ENCODE peak calls at places on chromosomes 5 and 9, in six cellular contexts. Z is PC-3, N is GM23248, D is GM23338, H is HCT116, A is OCI-LY7. C is an unnamed sample.

GRCh38 chr9:100474082-100474949 is 1.4 kb downstream of the TMEFF1 start:
- DNase-seq in D (peak), A (peak), N (no peak), H (no peak), Z (no peak), C (peak)

GRCh38 chr5:14463629-14464028 is 118.0 kb upstream of the OTULINL start:
- DNase-seq in D (no peak), A (no peak), H (no peak), Z (peak), N (peak), C (peak)

GRCh38 chr5:112649882-112650281 is 87.8 kb upstream of the APC start:
- DNase-seq in N (no peak), Z (peak), H (no peak), A (no peak), D (no peak), C (peak)

GRCh38 chr9:89872913-89873707 is 268.3 kb downstream of the GADD45G start:
- DNase-seq in D (no peak), Z (no peak), A (no peak), H (no peak), N (no peak), C (no peak)

GRCh38 chr5:168939887-168940534 is 360.8 kb upstream of the PANK3 start:
- DNase-seq in D (no peak), A (no peak), N (no peak), H (no peak), Z (no peak), C (no peak)

GRCh38 chr9:91156451-91157234 is 205.1 kb downstream of the AUH start:
- DNase-seq in A (no peak), D (no peak), Z (no peak), N (peak), H (no peak), C (no peak)

GRCh38 chr5:109997191-109997590 is 307.5 kb downstream of the MAN2A1 start:
- DNase-seq in N (no peak), D (peak), A (no peak), H (no peak), Z (no peak), C (no peak)

GRCh38 chr5:148899993-148900392 is 73.6 kb downstream of the ADRB2 start:
- DNase-seq in N (no peak), A (no peak), D (no peak), Z (no peak), H (no peak), C (no peak)

GRCh38 chr5:54718647-54719046 is 201.1 kb downstream of the SNX18 start:
- DNase-seq in D (no peak), A (no peak), N (peak), Z (no peak), H (no peak), C (no peak)

GRCh38 chr9:128103589-128103962 is 24.0 kb downstream of the PTGES2 start:
- DNase-seq in A (peak), H (no peak), N (no peak), D (peak), Z (no peak), C (peak)

GRCh38 chr5:55226934-55227737 is at the start of gene MCIDAS:
- DNase-seq in H (peak), N (peak), D (peak), A (peak), Z (peak), C (peak)

GRCh38 chr5:672329-673139 is 20.6 kb downstream of the TPPP start:
- DNase-seq in H (no peak), A (peak), D (peak), Z (peak), N (peak), C (peak)

GRCh38 chr9:127105805-127106492 is 16.5 kb downstream of the ANGPTL2 start:
- DNase-seq in D (no peak), A (no peak), H (no peak), N (peak), Z (no peak), C (no peak)

GRCh38 chr9:33867747-33868429 is 50.9 kb downstream of the UBE2R2 start:
- DNase-seq in Z (no peak), A (peak), N (peak), D (no peak), H (no peak), C (no peak)

GRCh38 chr9:129175825-129176633 is 2.0 kb downstream of the IER5L start:
- DNase-seq in H (peak), A (peak), D (peak), Z (peak), N (peak), C (peak)

GRCh38 chr9:110213413-110214044 is 5.6 kb upstream of the C9orf152 start:
- DNase-seq in N (no peak), Z (no peak), D (no peak), H (no peak), A (no peak), C (no peak)

GRCh38 chr5:136308396-136308795 is 56.9 kb downstream of the TRPC7 start:
- DNase-seq in D (peak), N (peak), H (no peak), Z (peak), A (no peak), C (no peak)

GRCh38 chr5:8826491-8826890 is 719.4 kb downstream of the SEMA5A start:
- DNase-seq in N (no peak), A (no peak), D (no peak), H (no peak), Z (peak), C (no peak)

GRCh38 chr9:34962530-34962929 is 4.4 kb downstream of the PHF24 start:
- DNase-seq in A (no peak), Z (no peak), N (no peak), D (no peak), H (no peak), C (no peak)

GRCh38 chr5:68243251-68243650 is 27.7 kb downstream of the PIK3R1 start:
- DNase-seq in D (no peak), N (no peak), A (no peak), H (no peak), Z (no peak), C (no peak)

GRCh38 chr5:61293873-61294272 is 38.2 kb upstream of the ZSWIM6 start:
- DNase-seq in H (no peak), A (no peak), D (no peak), N (no peak), Z (no peak), C (no peak)

GRCh38 chr5:61295365-61295764 is 36.7 kb upstream of the ZSWIM6 start:
- DNase-seq in Z (no peak), A (no peak), H (no peak), N (no peak), D (no peak), C (no peak)

GRCh38 chr5:61290815-61291214 is 41.2 kb upstream of the ZSWIM6 start:
- DNase-seq in D (no peak), H (no peak), N (no peak), Z (peak), A (no peak), C (no peak)

GRCh38 chr5:61292130-61292672 is 39.9 kb upstream of the ZSWIM6 start:
- DNase-seq in N (no peak), D (no peak), Z (no peak), A (no peak), H (no peak), C (no peak)

GRCh38 chr5:61293051-61293450 is 39.0 kb upstream of the ZSWIM6 start:
- DNase-seq in D (no peak), A (no peak), N (no peak), Z (peak), H (no peak), C (no peak)
- TF ChIP-seq EZH2phosphoT487 in D (no peak), A (no peak), N (no peak), Z (no peak), H (no peak), C (no peak)

DNA sequence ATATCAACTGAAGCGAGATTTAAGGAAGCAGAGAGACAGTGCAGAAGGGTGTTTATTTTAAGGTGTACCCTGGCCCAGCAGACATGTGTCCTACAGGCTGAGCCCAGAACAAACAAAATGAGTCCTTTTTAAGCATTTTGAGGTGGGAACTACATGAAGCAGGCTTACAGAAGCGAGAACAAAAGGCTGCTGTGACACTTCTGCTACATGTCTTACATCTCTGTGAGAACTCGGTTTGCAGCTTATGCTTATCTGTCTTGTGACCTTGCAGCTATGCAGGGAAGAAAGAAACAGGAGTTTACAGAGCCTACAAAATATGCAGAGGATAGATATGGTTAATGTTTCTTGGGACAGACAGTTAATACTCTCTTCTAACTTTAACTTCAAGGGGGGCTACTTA is 295.9 kb downstream of the CEMIP2 start:
- DNase-seq in N (no peak), A (no peak), H (no peak), Z (no peak), D (no peak), C (no peak)
- TF ChIP-seq EZH2phosphoT487 in N (no peak), A (no peak), H (no peak), Z (no peak), D (no peak), C (no peak)

DNA sequence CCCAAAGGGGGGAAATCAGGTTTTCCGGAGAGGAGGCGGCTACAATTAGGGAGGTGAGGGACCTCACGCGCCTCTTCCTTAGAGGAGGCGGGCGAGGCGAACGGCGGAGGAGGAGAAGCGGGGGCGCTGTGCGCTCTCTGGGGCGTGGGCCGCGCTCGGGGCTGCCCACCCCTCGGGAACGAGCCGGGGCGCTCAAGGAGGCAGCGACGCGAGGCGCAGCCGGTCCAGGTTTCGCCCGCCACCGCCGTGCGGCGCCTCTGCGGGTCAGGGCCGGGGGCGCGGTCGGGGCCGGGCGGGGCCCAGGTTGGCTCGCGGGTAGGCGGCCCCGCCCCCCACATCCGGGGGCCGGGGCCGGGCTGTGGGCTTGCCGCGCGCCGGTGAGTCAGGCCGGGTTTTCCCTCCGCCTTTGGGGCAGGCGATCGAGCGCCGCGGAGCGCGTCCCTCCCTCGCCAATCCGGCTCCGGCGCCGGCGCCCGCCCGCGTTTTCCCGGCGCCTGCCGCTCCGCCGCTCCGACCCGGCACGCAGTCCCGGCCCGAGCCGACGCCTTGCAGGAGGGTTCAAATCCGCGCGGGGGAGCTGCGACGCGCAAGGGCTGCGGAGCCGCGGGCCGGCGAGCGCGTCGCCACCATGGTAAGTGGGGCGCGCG is at the start of gene N4BP3:
- DNase-seq in A (peak), Z (peak), N (peak), D (peak), H (peak), C (peak)
- TF ChIP-seq EZH2phosphoT487 in A (no peak), Z (no peak), N (no peak), D (no peak), H (no peak), C (no peak)

GRCh38 chr5:180207593-180207992 is 1.4 kb downstream of the RASGEF1C start:
- DNase-seq in A (no peak), H (no peak), N (no peak), D (peak), Z (no peak), C (no peak)
- TF ChIP-seq EZH2phosphoT487 in A (no peak), H (no peak), N (no peak), D (no peak), Z (no peak), C (no peak)

GRCh38 chr5:43556857-43557593 is at the start of gene PAIP1:
- DNase-seq in Z (peak), H (peak), A (peak), D (peak), N (peak), C (peak)
- TF ChIP-seq EZH2phosphoT487 in Z (no peak), H (no peak), A (no peak), D (no peak), N (no peak), C (no peak)

GRCh38 chr5:124641154-124641792 is 105.2 kb downstream of the ZNF608 start:
- DNase-seq in Z (no peak), H (no peak), A (no peak), D (no peak), N (no peak), C (peak)

GRCh38 chr5:124644582-124644981 is 101.9 kb downstream of the ZNF608 start:
- DNase-seq in D (no peak), Z (no peak), A (no peak), H (no peak), N (no peak), C (no peak)

GRCh38 chr5:124644138-124644537 is 102.3 kb downstream of the ZNF608 start:
- DNase-seq in H (no peak), N (peak), A (no peak), Z (peak), D (no peak), C (no peak)

GRCh38 chr5:124643306-124643705 is 103.1 kb downstream of the ZNF608 start:
- DNase-seq in Z (no peak), N (no peak), A (no peak), D (peak), H (no peak), C (no peak)

DNA sequence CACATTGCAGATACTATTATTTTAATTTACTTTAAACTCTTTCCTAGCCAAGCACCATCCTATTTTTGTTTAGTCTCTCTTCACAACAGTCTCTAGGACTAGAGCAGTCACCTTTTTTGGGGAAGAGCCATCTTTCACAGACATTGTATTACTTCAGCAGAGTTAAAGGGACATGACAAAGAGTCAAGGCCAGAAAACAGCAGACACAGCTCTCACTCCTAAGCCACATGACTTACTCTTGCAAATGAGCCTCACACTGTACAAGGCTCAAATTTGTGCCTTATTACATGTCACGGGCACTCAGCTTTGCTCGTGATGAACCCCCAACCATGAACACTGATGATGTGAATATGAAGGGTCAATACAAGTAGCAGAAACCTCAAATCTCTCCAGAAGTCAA is 104.3 kb downstream of the ZNF608 start:
- DNase-seq in H (no peak), N (no peak), D (no peak), A (no peak), Z (no peak), C (no peak)
- TF ChIP-seq EZH2phosphoT487 in H (no peak), N (no peak), D (no peak), A (no peak), Z (no peak), C (no peak)

GRCh38 chr5:31485376-31486207 is 46.3 kb downstream of the DROSHA start:
- DNase-seq in A (no peak), Z (no peak), N (no peak), H (no peak), D (no peak), C (no peak)
- TF ChIP-seq EZH2phosphoT487 in A (no peak), Z (no peak), N (no peak), H (no peak), D (no peak), C (no peak)

GRCh38 chr5:95617057-95617456 is 2.8 kb upstream of the GPR150 start:
- DNase-seq in H (no peak), D (no peak), A (no peak), N (peak), Z (no peak), C (no peak)

GRCh38 chr5:95611396-95611795 is 8.5 kb upstream of the GPR150 start:
- DNase-seq in H (no peak), D (no peak), N (no peak), Z (no peak), A (no peak), C (no peak)

GRCh38 chr5:95615164-95615467 is 4.8 kb upstream of the GPR150 start:
- DNase-seq in N (no peak), A (no peak), D (no peak), Z (no peak), H (no peak), C (no peak)

GRCh38 chr5:95610546-95610945 is 9.3 kb upstream of the GPR150 start:
- DNase-seq in A (no peak), D (no peak), N (no peak), H (no peak), Z (no peak), C (no peak)

DNA sequence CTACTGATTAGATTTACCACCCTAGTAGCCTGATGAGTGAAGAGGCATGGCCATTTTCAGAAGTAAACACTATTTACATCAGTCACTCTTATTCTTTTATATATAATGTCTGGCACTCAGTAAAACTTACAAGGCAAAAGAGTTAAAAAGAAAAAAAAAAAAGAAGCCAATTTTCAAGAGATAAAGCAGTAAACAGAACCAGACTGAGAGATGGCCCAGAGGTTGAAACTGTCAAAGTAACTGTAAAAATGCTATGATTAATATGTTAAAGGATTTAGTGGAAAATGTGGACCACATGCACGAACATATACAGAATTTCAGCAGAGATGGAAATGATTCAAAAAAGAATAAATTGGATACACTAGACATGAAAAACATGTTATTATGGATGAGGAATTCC is 6.4 kb upstream of the GPR150 start:
- DNase-seq in N (no peak), A (no peak), D (no peak), H (no peak), Z (no peak), C (no peak)
- TF ChIP-seq EZH2phosphoT487 in N (no peak), A (no peak), D (no peak), H (no peak), Z (no peak), C (no peak)

GRCh38 chr5:146890733-146891440 is 12.3 kb upstream of the PPP2R2B start:
- DNase-seq in Z (no peak), A (no peak), N (peak), D (no peak), H (no peak), C (no peak)
- TF ChIP-seq EZH2phosphoT487 in Z (no peak), A (no peak), N (no peak), D (no peak), H (no peak), C (no peak)

DNA sequence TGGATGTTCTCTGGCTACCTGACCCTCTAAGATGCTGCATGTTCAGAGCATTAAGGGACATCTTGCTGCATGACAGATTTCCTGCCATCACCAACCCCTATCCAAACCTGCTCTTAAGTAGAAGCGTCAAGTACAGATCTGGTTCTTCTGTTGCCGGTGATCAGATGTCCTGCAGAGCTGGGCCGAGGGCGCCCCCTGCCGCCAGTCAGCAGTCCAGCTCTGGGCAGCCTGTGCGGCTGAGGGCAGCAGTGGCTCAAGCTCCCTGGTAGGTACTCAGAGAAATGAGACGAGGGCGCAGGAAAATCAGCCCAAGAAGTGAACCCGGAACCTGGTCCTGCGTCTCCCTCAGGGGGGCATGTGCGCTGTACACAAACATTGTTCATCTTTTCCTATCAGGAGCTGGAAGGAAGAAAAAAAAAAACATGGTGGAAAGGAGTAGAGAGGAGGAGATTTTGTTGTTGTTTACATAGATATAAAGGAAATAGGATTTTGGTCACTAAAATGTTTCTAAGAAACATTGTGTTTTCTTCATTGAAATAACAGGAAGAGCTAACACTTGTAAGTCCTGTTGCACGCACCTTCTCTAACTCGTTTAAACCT is 95.8 kb downstream of the CFAP90 start:
- DNase-seq in H (peak), D (peak), N (peak), Z (peak), A (peak), C (peak)
- TF ChIP-seq EZH2phosphoT487 in H (no peak), D (no peak), N (no peak), Z (no peak), A (no peak), C (no peak)

C was measured in hepatocyte.